ENCODE peak calls at places on chromosomes 16 and 17, in eight cellular contexts. U is NCI-H1930; D is cardiac muscle cell; Y is NCI-H1105 treated with DMSO at 0.1 percent for 48 hours; S is NCI-H1092 treated with DMSO at 0.1 percent for 48 hours; X is stimulated activated CD4-positive, alpha-beta T cell treated with anti-CD3 and anti-CD28 coated beads, Interleukin-1b, Interleukin-23, amount 100 ng/mL, for 24 hours; I is fibroblast of pulmonary artery; Z is HCT116. Q is an unnamed sample.

GRCh38 chr17:58336456-58337094 is 8.0 kb upstream of the TSPOAP1 start:
- DNase-seq in Y (no peak), D (no peak), Z (no peak), I (no peak), U (no peak), X (no peak), S (no peak), Q (no peak)

GRCh38 chr17:4739122-4740024 is at the start of the genes CXCL16 and ZMYND15:
- DNase-seq in I (peak), Y (peak), Z (no peak), X (peak), D (peak), U (no peak), S (no peak), Q (peak)

GRCh38 chr16:4675864-4676786 is 17.2 kb upstream of the NUDT16L1 start:
- DNase-seq in U (no peak), S (no peak), I (no peak), Z (no peak), D (peak), X (peak), Y (no peak), Q (no peak)

GRCh38 chr17:80388175-80388574 is 26.8 kb upstream of the ENDOV start:
- DNase-seq in U (no peak), D (no peak), X (no peak), Y (no peak), Z (no peak), S (no peak), I (no peak), Q (no peak)

GRCh38 chr16:89106533-89107208 is 13.0 kb downstream of the ACSF3 start:
- DNase-seq in Y (no peak), X (no peak), U (no peak), Z (no peak), D (no peak), I (no peak), S (no peak), Q (no peak)

GRCh38 chr16:69035375-69035774 is 70.1 kb upstream of the HAS3 start:
- DNase-seq in Z (no peak), D (no peak), U (no peak), Y (no peak), S (no peak), I (no peak), X (no peak), Q (no peak)

GRCh38 chr16:714079-714478 is 839 bp upstream of the METRN start:
- DNase-seq in Y (no peak), D (no peak), U (no peak), I (no peak), S (no peak), Z (no peak), X (no peak), Q (no peak)

GRCh38 chr17:298791-299450 is 53.7 kb downstream of the RPH3AL start:
- DNase-seq in S (no peak), U (no peak), Y (no peak), X (no peak), I (no peak), Z (no peak), D (no peak), Q (peak)

GRCh38 chr17:69414408-69415274 is at the start of gene MAP2K6:
- DNase-seq in Z (no peak), X (peak), I (peak), D (peak), Y (peak), U (peak), S (peak), Q (peak)

GRCh38 chr16:70432800-70433455 is 6.0 kb downstream of the ST3GAL2 start:
- DNase-seq in Z (no peak), I (peak), X (no peak), Y (no peak), U (no peak), S (no peak), D (peak), Q (peak)

GRCh38 chr16:57863434-57864160 is 61.3 kb upstream of the KIFC3 start:
- DNase-seq in Y (peak), U (no peak), D (peak), S (peak), X (no peak), Z (peak), I (peak), Q (peak)

GRCh38 chr16:84785843-84786538 is 33.8 kb upstream of the CRISPLD2 start:
- DNase-seq in I (peak), S (peak), X (no peak), Z (no peak), D (peak), Y (peak), U (no peak), Q (no peak)

GRCh38 chr17:69159418-69159817 is 17.7 kb upstream of the ABCA6 start:
- DNase-seq in D (no peak), I (no peak), U (no peak), Y (no peak), Z (no peak), S (no peak), X (no peak), Q (no peak)

GRCh38 chr17:38456031-38456815 is 28.0 kb downstream of the ARHGAP23 start:
- DNase-seq in U (no peak), I (peak), X (no peak), Y (no peak), D (no peak), S (no peak), Z (no peak), Q (peak)